ENCODE peak calls at places on chromosomes 4 and X, in eight cellular contexts. One of them, this sample, is unnamed.

GRCh38 chr4:69984030-69984443 is 11.7 kb upstream of the STATH start:
- DNase-seq in activated T-helper 1 cell treated with Interleukin-2 at 50 U/mL for 16 hours: no peak
- DNase-seq in GM12865: peak
- DNase-seq in NCI-H748 treated with DMSO at 0.1 percent for 48 hours: no peak
- DNase-seq in lung: no peak
- DNase-seq in hypothalamus: no peak
- DNase-seq in NCI-H1105: peak
- DNase-seq in psoas muscle: no peak
- DNase-seq in this sample: no peak

GRCh38 chr4:1738410-1738809 is 17.1 kb downstream of the TACC3 start:
- DNase-seq in activated T-helper 1 cell treated with Interleukin-2 at 50 U/mL for 16 hours: no peak
- DNase-seq in GM12865: no peak
- DNase-seq in NCI-H748 treated with DMSO at 0.1 percent for 48 hours: no peak
- DNase-seq in lung: no peak
- DNase-seq in hypothalamus: no peak
- DNase-seq in NCI-H1105: no peak
- DNase-seq in psoas muscle: no peak
- DNase-seq in this sample: no peak

GRCh38 chrX:8748855-8749254 is 16.9 kb upstream of the ANOS1 start:
- DNase-seq in activated T-helper 1 cell treated with Interleukin-2 at 50 U/mL for 16 hours: no peak
- DNase-seq in GM12865: peak
- DNase-seq in NCI-H748 treated with DMSO at 0.1 percent for 48 hours: peak
- DNase-seq in lung: no peak
- DNase-seq in hypothalamus: no peak
- DNase-seq in NCI-H1105: no peak
- DNase-seq in psoas muscle: no peak
- DNase-seq in this sample: peak

GRCh38 chr4:100022792-100023222 is 72.7 kb upstream of the H2AZ1 start:
- DNase-seq in activated T-helper 1 cell treated with Interleukin-2 at 50 U/mL for 16 hours: no peak
- DNase-seq in GM12865: no peak
- DNase-seq in NCI-H748 treated with DMSO at 0.1 percent for 48 hours: peak
- DNase-seq in lung: no peak
- DNase-seq in hypothalamus: no peak
- DNase-seq in NCI-H1105: no peak
- DNase-seq in psoas muscle: no peak
- DNase-seq in this sample: no peak

GRCh38 chrX:145630806-145631435 is 186.7 kb upstream of the SLITRK2 start:
- DNase-seq in activated T-helper 1 cell treated with Interleukin-2 at 50 U/mL for 16 hours: no peak
- DNase-seq in GM12865: no peak
- DNase-seq in NCI-H748 treated with DMSO at 0.1 percent for 48 hours: no peak
- DNase-seq in lung: no peak
- DNase-seq in hypothalamus: no peak
- DNase-seq in NCI-H1105: no peak
- DNase-seq in psoas muscle: no peak
- DNase-seq in this sample: no peak

GRCh38 chr4:118969359-118969758 is 80.7 kb downstream of the SYNPO2 start:
- DNase-seq in activated T-helper 1 cell treated with Interleukin-2 at 50 U/mL for 16 hours: no peak
- DNase-seq in GM12865: peak
- DNase-seq in NCI-H748 treated with DMSO at 0.1 percent for 48 hours: no peak
- DNase-seq in lung: no peak
- DNase-seq in hypothalamus: no peak
- DNase-seq in NCI-H1105: no peak
- DNase-seq in psoas muscle: peak
- DNase-seq in this sample: peak

GRCh38 chrX:65689377-65689776 is 21.9 kb downstream of the MSN start:
- DNase-seq in activated T-helper 1 cell treated with Interleukin-2 at 50 U/mL for 16 hours: no peak
- DNase-seq in GM12865: no peak
- DNase-seq in NCI-H748 treated with DMSO at 0.1 percent for 48 hours: no peak
- DNase-seq in lung: no peak
- DNase-seq in hypothalamus: no peak
- DNase-seq in NCI-H1105: no peak
- DNase-seq in psoas muscle: no peak
- DNase-seq in this sample: no peak

GRCh38 chr4:98659106-98659592 is 738 bp upstream of the TSPAN5 start:
- DNase-seq in activated T-helper 1 cell treated with Interleukin-2 at 50 U/mL for 16 hours: no peak
- DNase-seq in GM12865: no peak
- DNase-seq in NCI-H748 treated with DMSO at 0.1 percent for 48 hours: no peak
- DNase-seq in lung: no peak
- DNase-seq in hypothalamus: no peak
- DNase-seq in NCI-H1105: no peak
- DNase-seq in psoas muscle: no peak
- DNase-seq in this sample: no peak

GRCh38 chrX:856901-857300 is 226.3 kb downstream of the SHOX start:
- DNase-seq in activated T-helper 1 cell treated with Interleukin-2 at 50 U/mL for 16 hours: no peak
- DNase-seq in GM12865: no peak
- DNase-seq in NCI-H748 treated with DMSO at 0.1 percent for 48 hours: no peak
- DNase-seq in lung: no peak
- DNase-seq in hypothalamus: no peak
- DNase-seq in NCI-H1105: no peak
- DNase-seq in psoas muscle: no peak
- DNase-seq in this sample: no peak

GRCh38 chr4:24980064-24980690 is 50.6 kb downstream of the LGI2 start:
- DNase-seq in activated T-helper 1 cell treated with Interleukin-2 at 50 U/mL for 16 hours: peak
- DNase-seq in GM12865: peak
- DNase-seq in NCI-H748 treated with DMSO at 0.1 percent for 48 hours: peak
- DNase-seq in lung: peak
- DNase-seq in hypothalamus: peak
- DNase-seq in NCI-H1105: peak
- DNase-seq in psoas muscle: peak
- DNase-seq in this sample: peak